ENCODE peak calls at places on chromosomes 11 and 22, in five cellular contexts. B, V, O, U and N are unnamed samples.

GRCh38 chr11:62416596-62416995 is 2.2 kb upstream of the SCGB1A1 start:
- DNase-seq in B (no peak), O (no peak), V (no peak), U (no peak), N (no peak)

GRCh38 chr11:7638710-7639642 is 34.3 kb downstream of the CYB5R2 start:
- DNase-seq in O (peak), V (no peak), U (no peak), B (no peak), N (no peak)

GRCh38 chr11:8917157-8917820 is 6.3 kb downstream of the AKIP1 start:
- DNase-seq in U (peak), O (no peak), B (peak), V (peak), N (peak)

GRCh38 chr11:3947084-3947483 is 91.6 kb downstream of the STIM1 start:
- DNase-seq in U (peak), O (peak), V (peak), B (no peak), N (peak)

GRCh38 chr11:76621466-76621865 is 49.1 kb downstream of the LRRC32 start:
- DNase-seq in V (no peak), U (no peak), O (no peak), B (no peak), N (no peak)

GRCh38 chr22:44473166-44473565 is 24.9 kb downstream of the RTL6 start:
- DNase-seq in O (no peak), B (no peak), V (no peak), U (no peak), N (no peak)

GRCh38 chr11:114197799-114198500 is 98.2 kb upstream of the NNMT start:
- DNase-seq in B (no peak), U (peak), O (no peak), V (peak), N (peak)

GRCh38 chr11:110174645-110175310 is 81.6 kb downstream of the ZC3H12C start:
- DNase-seq in O (no peak), B (no peak), U (peak), V (peak), N (peak)

GRCh38 chr22:43923191-43923590 is 414 bp upstream of the PNPLA3 start:
- DNase-seq in O (no peak), V (no peak), U (no peak), B (no peak), N (peak)

GRCh38 chr22:26056455-26056854 is 112.8 kb upstream of the SEZ6L start:
- DNase-seq in O (no peak), B (no peak), V (no peak), U (no peak), N (no peak)

GRCh38 chr11:117706322-117706814 is 90.6 kb downstream of the DSCAML1 start:
- DNase-seq in U (no peak), V (no peak), O (no peak), B (no peak), N (no peak)

GRCh38 chr11:45280449-45280848 is 5.7 kb downstream of the SYT13 start:
- DNase-seq in O (peak), V (peak), B (no peak), U (no peak), N (no peak)

GRCh38 chr22:32723632-32724031 is 77.9 kb upstream of the TIMP3 start:
- DNase-seq in O (peak), B (no peak), V (peak), U (peak), N (peak)

GRCh38 chr11:99766816-99767215 is 746.1 kb downstream of the CNTN5 start:
- DNase-seq in U (no peak), O (no peak), V (no peak), B (no peak), N (no peak)

GRCh38 chr22:22362939-22363338 is 118.4 kb downstream of the VPREB1 start:
- DNase-seq in V (no peak), O (no peak), U (no peak), B (no peak), N (no peak)

GRCh38 chr11:48062649-48063048 is 82.3 kb downstream of the PTPRJ start:
- DNase-seq in O (no peak), U (no peak), V (no peak), B (no peak), N (no peak)

GRCh38 chr11:59189986-59190385 is 18.1 kb downstream of the DTX4 start:
- DNase-seq in V (no peak), O (no peak), U (no peak), B (no peak), N (no peak)

GRCh38 chr22:32850591-32851517 is 49.3 kb downstream of the TIMP3 start:
- DNase-seq in O (no peak), V (no peak), B (no peak), U (no peak), N (peak)

GRCh38 chr11:61445535-61445934 is 15.6 kb downstream of the SDHAF2 start:
- DNase-seq in U (no peak), V (peak), O (no peak), B (no peak), N (peak)

GRCh38 chr11:66864172-66864901 is 7.5 kb downstream of the LRFN4 start:
- DNase-seq in B (no peak), U (no peak), O (peak), V (no peak), N (no peak)

GRCh38 chr22:45083659-45084305 is 74.0 kb upstream of the PHF21B start:
- DNase-seq in U (peak), B (no peak), V (peak), O (no peak), N (peak)

GRCh38 chr11:74025467-74026166 is 16.7 kb upstream of the UCP3 start:
- DNase-seq in V (peak), O (no peak), U (peak), B (no peak), N (peak)
- H3K9ac ChIP-seq in V (no peak), O (no peak), U (peak), B (no peak), N (no peak)

DNA sequence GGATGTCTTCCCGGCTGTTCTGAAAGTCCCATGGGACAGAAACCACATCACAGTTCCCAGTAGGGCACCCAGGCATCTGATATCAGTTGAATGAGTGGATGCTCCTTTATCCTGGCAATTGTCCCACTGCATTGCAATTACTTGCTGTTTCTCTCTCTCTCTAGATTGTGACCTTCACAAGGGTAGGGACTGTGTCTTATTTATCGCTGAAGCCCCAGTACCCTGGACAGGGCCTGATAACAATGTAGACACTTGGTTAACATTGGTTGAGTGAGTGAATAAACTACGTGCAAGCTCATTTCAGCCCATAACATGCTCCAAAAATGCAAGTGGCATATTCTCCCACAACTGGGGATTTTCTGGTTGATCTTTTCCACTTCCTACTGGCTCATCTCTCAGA is 193.7 kb upstream of the NARS2 start:
- DNase-seq in B (no peak), O (no peak), U (no peak), V (no peak), N (no peak)
- H3K27ac ChIP-seq in B (no peak), O (no peak), U (no peak), V (no peak), N (no peak)

GRCh38 chr11:12995211-12995610 is 13.9 kb upstream of the RASSF10 start:
- DNase-seq in V (no peak), U (peak), O (no peak), B (no peak), N (peak)

GRCh38 chr11:12993626-12994025 is 15.5 kb upstream of the RASSF10 start:
- DNase-seq in U (no peak), O (no peak), V (no peak), B (no peak), N (no peak)

GRCh38 chr11:12995823-12996222 is 13.3 kb upstream of the RASSF10 start:
- DNase-seq in V (no peak), U (no peak), O (no peak), B (no peak), N (no peak)

GRCh38 chr11:12997168-12997567 is 11.9 kb upstream of the RASSF10 start:
- DNase-seq in B (no peak), V (no peak), U (no peak), O (no peak), N (no peak)

DNA sequence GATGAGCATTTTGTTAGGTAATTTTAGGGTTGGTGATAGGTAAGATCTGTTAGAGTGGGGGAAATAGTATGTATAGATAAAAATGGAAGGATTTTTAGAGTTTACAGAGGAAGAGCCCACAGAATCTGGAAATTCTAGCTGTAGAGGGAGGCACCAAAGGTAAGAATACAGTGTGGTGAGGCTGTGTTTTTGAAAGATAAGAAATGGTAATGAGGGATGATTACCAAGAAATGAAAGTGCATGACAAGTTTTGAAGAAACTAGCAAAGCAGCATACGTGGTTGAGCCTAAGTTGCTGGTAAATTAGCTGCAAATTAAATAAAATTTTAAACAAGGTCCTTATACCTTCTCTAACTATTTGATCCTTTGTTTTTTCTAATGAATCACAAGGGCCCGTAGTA is 14.6 kb upstream of the RASSF10 start:
- DNase-seq in U (no peak), O (no peak), V (no peak), B (no peak), N (no peak)
- H3K9ac ChIP-seq in U (no peak), O (no peak), V (no peak), B (no peak), N (no peak)

GRCh38 chr11:124769804-124770774 is 8.0 kb upstream of the ESAM start:
- DNase-seq in V (peak), B (no peak), O (no peak), U (peak), N (peak)
- H3K27ac ChIP-seq in V (no peak), B (no peak), O (no peak), U (peak), N (no peak)